ENCODE peak calls at places on chromosomes 11 and 22, in seven cellular contexts. D, A, E, T, J, W and Y are unnamed samples.

GRCh38 chr11:120057595-120058581 is 80.0 kb downstream of the TRIM29 start:
- DNase-seq in D (no peak), A (peak), E (no peak), T (peak), J (no peak), W (no peak), Y (no peak)

GRCh38 chr22:37088108-37088605 is 21.4 kb downstream of the TMPRSS6 start:
- DNase-seq in D (no peak), A (peak), E (no peak), T (no peak), J (peak), W (no peak), Y (no peak)

GRCh38 chr22:44669725-44670027 is 32.3 kb upstream of the PRR5 start:
- DNase-seq in D (no peak), A (peak), E (no peak), T (no peak), J (peak), W (no peak), Y (no peak)

GRCh38 chr11:47415949-47416472 is 7.6 kb downstream of the SLC39A13 start:
- DNase-seq in D (peak), A (peak), E (peak), T (peak), J (no peak), W (peak), Y (peak)

GRCh38 chr11:84012171-84012826 is 726.1 kb upstream of the CCDC90B start:
- DNase-seq in D (no peak), A (no peak), E (no peak), T (no peak), J (no peak), W (no peak), Y (no peak)

GRCh38 chr11:86524603-86525352 is 147.6 kb downstream of the ME3 start:
- DNase-seq in D (no peak), A (peak), E (no peak), T (no peak), J (no peak), W (no peak), Y (no peak)

GRCh38 chr11:97871816-97872215 is 1148.9 kb upstream of the CNTN5 start:
- DNase-seq in D (no peak), A (no peak), E (no peak), T (no peak), J (no peak), W (no peak), Y (no peak)

GRCh38 chr22:23037429-23038333 is 32.6 kb upstream of the GNAZ start:
- DNase-seq in D (no peak), A (no peak), E (no peak), T (peak), J (no peak), W (no peak), Y (no peak)

GRCh38 chr11:116384407-116384806 is 388.4 kb downstream of the BUD13 start:
- DNase-seq in D (no peak), A (no peak), E (no peak), T (no peak), J (no peak), W (no peak), Y (no peak)

GRCh38 chr11:104619751-104620150 is 278.5 kb downstream of the CASP12 start:
- DNase-seq in D (no peak), A (no peak), E (no peak), T (no peak), J (no peak), W (no peak), Y (no peak)

GRCh38 chr11:45662665-45663485 is 2.5 kb downstream of the CHST1 start:
- DNase-seq in D (peak), A (peak), E (peak), T (no peak), J (peak), W (no peak), Y (no peak)

GRCh38 chr11:103878646-103879045 is 157.8 kb upstream of the DDI1 start:
- DNase-seq in D (no peak), A (no peak), E (no peak), T (peak), J (no peak), W (no peak), Y (peak)

GRCh38 chr11:17531818-17532131 is 12.4 kb downstream of the USH1C start:
- DNase-seq in D (no peak), A (no peak), E (no peak), T (no peak), J (no peak), W (no peak), Y (no peak)

GRCh38 chr11:20250644-20251247 is 90.5 kb upstream of the DBX1 start:
- DNase-seq in D (no peak), A (no peak), E (no peak), T (no peak), J (no peak), W (no peak), Y (no peak)

GRCh38 chr11:117010808-117011540 is 87.3 kb downstream of the SIK3 start:
- DNase-seq in D (no peak), A (peak), E (no peak), T (no peak), J (no peak), W (no peak), Y (no peak)

GRCh38 chr22:36701166-36701713 is 2.3 kb downstream of the CACNG2 start:
- DNase-seq in D (no peak), A (no peak), E (no peak), T (no peak), J (no peak), W (no peak), Y (no peak)

GRCh38 chr22:42905702-42906183 is 48.7 kb upstream of the ARFGAP3 start:
- DNase-seq in D (peak), A (no peak), E (no peak), T (no peak), J (no peak), W (peak), Y (no peak)

GRCh38 chr11:43393765-43394355 is 35.1 kb downstream of the TTC17 start:
- DNase-seq in D (peak), A (no peak), E (no peak), T (no peak), J (peak), W (peak), Y (no peak)

DNA sequence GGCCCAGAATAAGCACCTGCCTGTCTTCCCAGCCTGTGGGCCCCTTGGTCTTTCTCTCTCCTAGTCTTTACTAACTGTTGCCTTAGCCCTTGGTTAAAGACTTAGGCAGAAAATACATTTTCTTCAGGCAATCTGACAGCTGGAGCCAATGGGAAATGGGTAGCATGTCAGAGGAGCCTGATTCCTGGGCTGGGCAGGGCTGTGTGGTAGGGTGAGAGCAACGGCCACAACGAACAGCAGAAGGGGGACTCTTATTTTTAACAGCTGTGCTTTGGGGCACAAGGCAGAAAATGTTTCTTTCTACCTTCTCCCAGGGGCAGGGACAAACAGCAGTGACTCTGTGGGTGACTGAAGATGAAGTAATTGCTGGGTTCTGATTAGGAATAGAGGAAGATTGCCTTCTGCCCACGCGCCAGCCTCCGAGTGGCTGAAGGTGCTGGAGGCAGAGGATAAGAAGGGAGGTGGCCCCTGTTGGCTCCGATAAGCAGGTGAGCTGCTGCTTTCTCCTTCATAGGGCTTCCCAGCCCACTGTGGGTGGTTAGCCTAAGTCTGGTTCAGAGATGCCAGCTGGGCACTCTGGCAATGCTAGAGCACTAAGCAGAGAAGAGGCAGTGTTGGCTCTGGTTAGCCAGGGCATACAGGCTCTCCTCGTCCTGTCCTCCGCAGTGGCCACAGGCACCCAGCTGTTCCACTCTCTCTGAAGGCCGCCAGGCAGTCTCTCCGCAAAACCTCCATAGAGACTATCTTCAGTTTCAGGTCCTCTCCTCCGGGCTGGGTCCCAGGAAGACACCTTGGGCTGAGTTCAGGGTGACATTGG is 1.5 kb downstream of the YPEL4 start:
- DNase-seq in D (no peak), A (no peak), E (no peak), T (no peak), J (peak), W (no peak), Y (no peak)
- H3K4me3 ChIP-seq in D (peak), A (no peak), E (peak), T (no peak), J (no peak), W (no peak), Y (peak)

GRCh38 chr11:122850076-122850631 is 11.9 kb downstream of the CRTAM start:
- DNase-seq in D (no peak), A (no peak), E (no peak), T (peak), J (no peak), W (no peak), Y (no peak)
- TF ChIP-seq EP300 in D (no peak), A (no peak), E (no peak), T (no peak), J (no peak), W (no peak), Y (no peak)

DNA sequence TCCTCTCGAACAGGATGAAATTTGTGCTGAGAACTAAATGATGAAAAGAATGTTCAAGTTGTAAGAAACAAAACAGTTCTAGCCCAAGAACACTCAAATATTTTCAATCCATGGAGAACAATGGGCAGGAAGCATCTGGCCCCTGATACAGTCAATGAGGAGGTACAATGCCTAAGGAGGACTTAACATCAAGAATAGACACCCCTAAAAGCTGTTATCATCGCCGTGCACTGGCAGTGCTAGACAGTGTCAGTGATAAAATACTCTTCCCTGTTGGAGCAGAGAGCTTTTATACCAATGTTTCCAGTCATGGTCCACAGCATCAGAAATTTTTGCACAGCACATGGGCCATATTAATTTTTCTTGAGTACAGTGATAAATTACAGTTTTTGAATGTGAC is 20.2 kb upstream of the VSTM5 start:
- DNase-seq in D (no peak), A (no peak), E (no peak), T (peak), J (no peak), W (no peak), Y (no peak)
- H3K4me3 ChIP-seq in D (no peak), A (no peak), E (no peak), T (no peak), J (no peak), W (no peak), Y (no peak)

DNA sequence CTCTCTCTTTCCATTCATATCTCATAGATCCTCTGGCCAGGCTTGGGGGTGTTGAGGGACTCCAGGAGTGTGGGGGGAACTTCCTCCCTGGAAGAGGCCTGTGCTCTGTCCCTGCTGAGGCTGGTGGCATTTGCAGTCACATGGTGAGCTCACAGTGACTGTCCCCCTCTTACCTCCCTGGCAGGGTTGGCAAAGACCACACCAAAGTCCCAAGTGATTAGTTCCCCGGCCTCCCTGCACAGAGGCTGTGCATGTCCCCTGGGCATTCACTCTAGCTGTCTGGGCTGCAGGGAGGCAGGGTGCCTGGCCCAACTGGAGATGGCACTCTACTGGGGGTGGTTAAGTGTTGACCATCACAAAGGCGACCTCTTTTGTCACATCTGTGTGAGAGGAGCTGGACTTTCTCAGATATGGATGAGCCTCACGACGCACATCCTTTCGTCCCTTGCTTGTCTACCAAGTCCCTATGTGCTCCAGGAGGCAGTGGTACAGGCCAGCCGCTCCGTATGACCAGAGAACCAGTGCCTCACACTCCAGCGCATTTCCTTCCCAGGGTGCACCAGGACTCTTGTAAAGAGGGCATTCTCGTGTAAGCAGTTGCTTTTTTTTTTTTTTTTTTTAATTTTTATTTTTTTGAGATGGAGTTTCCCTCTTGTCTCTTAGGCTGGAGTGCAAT is 8.8 kb downstream of the TANGO2 start:
- DNase-seq in D (no peak), A (no peak), E (no peak), T (no peak), J (no peak), W (no peak), Y (no peak)
- TF ChIP-seq EP300 in D (no peak), A (no peak), E (no peak), T (no peak), J (no peak), W (no peak), Y (no peak)

DNA sequence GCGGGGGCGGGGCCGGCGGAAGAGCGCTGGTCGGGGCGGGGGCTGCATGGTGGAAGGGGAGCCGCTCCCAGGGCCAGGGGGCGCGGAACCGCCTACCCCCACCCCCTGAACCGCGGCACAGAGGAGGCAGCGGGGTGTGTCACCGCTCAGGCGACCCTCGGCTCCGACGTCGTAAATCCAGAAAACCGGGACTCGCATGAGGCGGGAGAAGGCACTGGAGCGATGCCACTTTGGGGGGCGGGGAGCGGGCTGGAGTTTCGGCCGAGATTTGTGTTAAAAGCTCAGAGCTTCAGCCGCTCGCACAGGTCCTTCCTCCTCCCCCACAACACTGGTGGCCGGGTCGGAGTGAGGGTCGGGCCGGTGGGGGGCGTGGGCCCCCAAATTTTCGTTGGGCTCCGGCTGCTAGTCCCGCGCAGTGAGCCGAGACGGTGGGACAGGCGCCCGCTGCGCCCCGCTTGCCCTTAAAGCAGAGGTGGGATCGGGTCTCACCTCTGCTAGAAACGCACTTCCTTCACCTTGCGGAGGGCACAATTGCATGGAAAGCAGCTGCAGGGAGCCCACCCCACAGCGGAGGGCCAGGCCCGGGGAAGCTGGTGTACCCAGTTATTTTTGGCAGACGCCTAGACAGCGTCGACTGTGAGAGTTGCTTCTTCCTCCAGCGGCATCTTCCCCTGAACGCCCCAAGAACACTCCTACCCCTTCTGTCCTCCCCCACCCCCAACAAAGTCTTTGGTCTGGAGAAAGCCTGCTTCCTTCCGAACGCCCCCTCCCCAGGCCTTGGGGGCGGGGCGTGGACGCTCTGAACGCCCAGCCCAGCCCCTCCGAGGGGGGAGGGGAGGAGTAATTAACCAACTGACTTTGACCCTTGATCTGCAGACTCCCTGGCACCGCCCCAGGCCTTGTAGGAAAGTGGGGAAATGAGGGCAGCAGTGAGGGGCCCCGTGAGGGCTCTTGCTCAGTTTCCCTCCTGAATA is 1.1 kb downstream of the OVOL1 start:
- DNase-seq in D (no peak), A (no peak), E (no peak), T (no peak), J (no peak), W (peak), Y (no peak)
- H3K4me3 ChIP-seq in D (peak), A (peak), E (peak), T (peak), J (no peak), W (peak), Y (peak)